ENCODE peak calls at places on chromosomes 16 and 17, in five cellular contexts. V is SK-MEL-5, A is lower leg skin, Z is SHP77 treated with DMSO at 0.1 percent for 48 hours, Y is astrocyte of the hippocampus. S is an unnamed sample.

GRCh38 chr17:76252040-76252954 is 12.0 kb upstream of the RNF157 start:
- DNase-seq in V (peak), Z (no peak), Y (no peak), A (peak), S (no peak)

GRCh38 chr17:48150107-48150463 is 42.5 kb downstream of the SNX11 start:
- DNase-seq in A (no peak), Z (no peak), V (no peak), Y (no peak), S (no peak)

GRCh38 chr16:12675852-12676251 is 127.8 kb downstream of the CPPED1 start:
- DNase-seq in Z (no peak), A (no peak), Y (peak), V (no peak), S (no peak)

GRCh38 chr17:7001562-7001961 is 5.7 kb downstream of the ALOX12 start:
- DNase-seq in Y (no peak), Z (no peak), A (no peak), V (peak), S (no peak)

GRCh38 chr16:24167129-24167528 is 89.0 kb upstream of the CACNG3 start:
- DNase-seq in A (no peak), V (no peak), Z (no peak), Y (no peak), S (no peak)

GRCh38 chr16:85303354-85303883 is 191.1 kb upstream of the CIBAR2 start:
- DNase-seq in Y (peak), Z (peak), V (peak), A (no peak), S (no peak)

GRCh38 chr16:89167425-89167941 is 4.1 kb upstream of the CDH15 start:
- DNase-seq in Y (peak), Z (peak), A (peak), V (peak), S (peak)

GRCh38 chr17:48012151-48012520 is 25.5 kb downstream of the COPZ2 start:
- DNase-seq in A (no peak), V (no peak), Y (peak), Z (peak), S (no peak)

GRCh38 chr16:2912330-2913199 is 834 bp downstream of the FLYWCH1 start:
- DNase-seq in V (peak), Y (peak), A (no peak), Z (peak), S (no peak)

GRCh38 chr16:65429504-65430149 is 307.8 kb upstream of the CDH11 start:
- DNase-seq in V (no peak), A (no peak), Z (no peak), Y (no peak), S (no peak)

GRCh38 chr17:68381076-68381900 is 76.0 kb downstream of the WIPI1 start:
- DNase-seq in Y (peak), A (no peak), V (peak), Z (no peak), S (peak)

GRCh38 chr17:64384253-64385186 is 6.1 kb downstream of the PECAM1 start:
- DNase-seq in Z (no peak), Y (peak), V (no peak), A (no peak), S (no peak)

GRCh38 chr17:72518333-72518732 is 397.5 kb downstream of the SOX9 start:
- DNase-seq in Z (no peak), V (no peak), A (no peak), Y (no peak), S (no peak)

GRCh38 chr17:61783120-61783519 is 80.2 kb downstream of the BRIP1 start:
- DNase-seq in V (no peak), Y (no peak), A (no peak), Z (no peak), S (no peak)

GRCh38 chr17:36183001-36183810 is 6.8 kb upstream of the TBC1D3B start:
- DNase-seq in Z (no peak), Y (peak), A (no peak), V (peak), S (peak)

GRCh38 chr17:50634123-50634914 is at the start of gene ABCC3:
- DNase-seq in Z (no peak), V (no peak), A (no peak), Y (peak), S (peak)

GRCh38 chr16:83727018-83727417 is 80.8 kb upstream of the HSBP1 start:
- DNase-seq in Y (peak), V (peak), Z (no peak), A (no peak), S (no peak)

GRCh38 chr16:50208460-50208931 is 55.4 kb downstream of the TENT4B start:
- DNase-seq in Y (peak), V (no peak), A (no peak), Z (no peak), S (no peak)

GRCh38 chr16:67661101-67661661 is 421 bp downstream of the PARD6A start:
- DNase-seq in Z (no peak), Y (peak), V (no peak), A (no peak), S (no peak)

GRCh38 chr17:68403122-68403521 is 54.2 kb downstream of the WIPI1 start:
- DNase-seq in Y (no peak), Z (no peak), V (no peak), A (peak), S (peak)

GRCh38 chr16:22163806-22164205 is 1.5 kb downstream of the SDR42E2 start:
- DNase-seq in A (no peak), V (no peak), Y (no peak), Z (no peak), S (no peak)

GRCh38 chr17:70563301-70563820 is 394.0 kb downstream of the KCNJ2 start:
- DNase-seq in Z (peak), Y (peak), V (peak), A (no peak), S (no peak)

GRCh38 chr17:35745749-35746320 is 7.2 kb downstream of the GAS2L2 start:
- DNase-seq in Z (no peak), Y (no peak), V (no peak), A (no peak), S (no peak)

GRCh38 chr17:1147664-1148063 is 32.1 kb downstream of the ABR start:
- DNase-seq in V (peak), A (peak), Y (peak), Z (peak), S (peak)

GRCh38 chr17:77886387-77886728 is 72.1 kb upstream of the TNRC6C start:
- DNase-seq in V (no peak), Z (peak), A (no peak), Y (no peak), S (no peak)

GRCh38 chr17:65183736-65184135 is 46.6 kb downstream of the RGS9 start:
- DNase-seq in V (no peak), A (no peak), Z (no peak), Y (peak), S (no peak)

GRCh38 chr17:82168568-82168967 is 44.1 kb downstream of the CCDC57 start:
- DNase-seq in V (no peak), Z (no peak), Y (no peak), A (no peak), S (no peak)

GRCh38 chr16:69286941-69287713 is 24.0 kb upstream of the VPS4A start:
- DNase-seq in Y (peak), V (peak), Z (peak), A (peak), S (peak)

GRCh38 chr17:47878203-47879027 is 17.6 kb upstream of the SP2 start:
- DNase-seq in Z (no peak), A (no peak), Y (peak), V (no peak), S (no peak)

GRCh38 chr16:79090966-79091365 is 509.6 kb downstream of the MAF start:
- DNase-seq in Y (no peak), Z (no peak), V (no peak), A (no peak), S (no peak)

GRCh38 chr16:733382-734207 is 6.7 kb downstream of the HAGHL start:
- DNase-seq in Z (no peak), V (peak), Y (no peak), A (no peak), S (no peak)

GRCh38 chr17:75684924-75685323 is 17.8 kb downstream of the SAP30BP start:
- DNase-seq in Z (no peak), Y (peak), A (peak), V (no peak), S (peak)

GRCh38 chr16:57475711-57476339 is 10.5 kb downstream of the DOK4 start:
- DNase-seq in A (no peak), V (peak), Z (no peak), Y (peak), S (no peak)

GRCh38 chr17:74245145-74245817 is 28.8 kb upstream of the DNAI2 start:
- DNase-seq in A (no peak), Y (peak), Z (no peak), V (no peak), S (no peak)

GRCh38 chr17:27920569-27920968 is 27.4 kb upstream of the LYRM9 start:
- DNase-seq in Y (no peak), A (no peak), Z (no peak), V (no peak), S (no peak)

GRCh38 chr16:76378020-76378419 is 100.8 kb downstream of the CNTNAP4 start:
- DNase-seq in Z (no peak), Y (no peak), V (no peak), A (no peak), S (no peak)

S was measured in ureter.